ENCODE peak calls at places on chromosomes 16 and 17, in seven cellular contexts. C is HCT116, H is HepG2, S is SK-N-SH, M is GM12878, I is K562, U is H1. Z is an unnamed sample.

GRCh38 chr17:32350662-32351418 is 883 bp downstream of the ZNF207 start:
- DNase-seq in C (no peak), H (peak), S (peak), M (no peak), I (peak), U (no peak), Z (peak)

GRCh38 chr16:67857547-67858233 is 10.2 kb upstream of the CENPT start:
- DNase-seq in C (no peak), H (peak), S (no peak), M (no peak), I (peak), U (no peak), Z (peak)

GRCh38 chr16:78791926-78792325 is 692.5 kb downstream of the WWOX start:
- DNase-seq in C (no peak), H (no peak), S (no peak), M (no peak), I (peak), U (no peak), Z (no peak)

GRCh38 chr16:24921229-24921628 is 75.5 kb downstream of the SLC5A11 start:
- DNase-seq in C (no peak), H (no peak), S (no peak), M (no peak), I (no peak), U (no peak), Z (no peak)

GRCh38 chr17:61474235-61474927 is 22.2 kb downstream of the TBX4 start:
- DNase-seq in C (no peak), H (no peak), S (no peak), M (no peak), I (no peak), U (no peak), Z (no peak)

GRCh38 chr17:50923611-50924010 is 57.5 kb upstream of the TOB1 start:
- DNase-seq in C (no peak), H (no peak), S (peak), M (no peak), I (no peak), U (no peak), Z (no peak)

GRCh38 chr16:9112166-9112843 is 20.9 kb downstream of the HAPSTR1 start:
- DNase-seq in C (no peak), H (peak), S (no peak), M (no peak), I (no peak), U (no peak), Z (no peak)

GRCh38 chr17:49110504-49110903 is 22.1 kb upstream of the B4GALNT2 start:
- DNase-seq in C (no peak), H (no peak), S (no peak), M (no peak), I (no peak), U (no peak), Z (no peak)

GRCh38 chr17:19646788-19647696 is 1.5 kb upstream of the ALDH3A2 start:
- DNase-seq in C (peak), H (peak), S (no peak), M (no peak), I (no peak), U (no peak), Z (no peak)

GRCh38 chr17:31475378-31476162 is 84.1 kb downstream of the RAB11FIP4 start:
- DNase-seq in C (no peak), H (peak), S (no peak), M (no peak), I (no peak), U (no peak), Z (no peak)

GRCh38 chr17:45740553-45741330 is 43.4 kb upstream of the CRHR1 start:
- DNase-seq in C (peak), H (peak), S (peak), M (no peak), I (peak), U (peak), Z (no peak)

GRCh38 chr16:74275031-74275636 is 21.5 kb upstream of the PSMD7 start:
- DNase-seq in C (peak), H (no peak), S (peak), M (no peak), I (peak), U (no peak), Z (no peak)

GRCh38 chr17:39143552-39144093 is 7.8 kb downstream of the PLXDC1 start:
- DNase-seq in C (no peak), H (no peak), S (peak), M (no peak), I (no peak), U (no peak), Z (no peak)

GRCh38 chr16:30122621-30123160 is 329 bp downstream of the MAPK3 start:
- DNase-seq in C (no peak), H (no peak), S (no peak), M (no peak), I (peak), U (no peak), Z (no peak)

GRCh38 chr16:74501484-74502479 is 80.5 kb upstream of the CLEC18B start:
- DNase-seq in C (no peak), H (no peak), S (no peak), M (no peak), I (no peak), U (no peak), Z (no peak)

GRCh38 chr16:75305364-75306101 is 54.1 kb upstream of the BCAR1 start:
- DNase-seq in C (peak), H (peak), S (peak), M (peak), I (peak), U (no peak), Z (peak)

GRCh38 chr17:5840811-5841446 is 229.2 kb upstream of the WSCD1 start:
- DNase-seq in C (no peak), H (no peak), S (no peak), M (no peak), I (no peak), U (no peak), Z (no peak)

GRCh38 chr17:45355087-45355486 is 38.3 kb upstream of the MAP3K14 start:
- DNase-seq in C (no peak), H (no peak), S (no peak), M (no peak), I (no peak), U (no peak), Z (no peak)

GRCh38 chr17:49290690-49291326 is 60.2 kb upstream of the PHOSPHO1 start:
- DNase-seq in C (peak), H (peak), S (peak), M (no peak), I (peak), U (no peak), Z (peak)

GRCh38 chr17:34797724-34798123 is 163.5 kb downstream of the CCT6B start:
- DNase-seq in C (no peak), H (peak), S (no peak), M (no peak), I (peak), U (peak), Z (no peak)

DNA sequence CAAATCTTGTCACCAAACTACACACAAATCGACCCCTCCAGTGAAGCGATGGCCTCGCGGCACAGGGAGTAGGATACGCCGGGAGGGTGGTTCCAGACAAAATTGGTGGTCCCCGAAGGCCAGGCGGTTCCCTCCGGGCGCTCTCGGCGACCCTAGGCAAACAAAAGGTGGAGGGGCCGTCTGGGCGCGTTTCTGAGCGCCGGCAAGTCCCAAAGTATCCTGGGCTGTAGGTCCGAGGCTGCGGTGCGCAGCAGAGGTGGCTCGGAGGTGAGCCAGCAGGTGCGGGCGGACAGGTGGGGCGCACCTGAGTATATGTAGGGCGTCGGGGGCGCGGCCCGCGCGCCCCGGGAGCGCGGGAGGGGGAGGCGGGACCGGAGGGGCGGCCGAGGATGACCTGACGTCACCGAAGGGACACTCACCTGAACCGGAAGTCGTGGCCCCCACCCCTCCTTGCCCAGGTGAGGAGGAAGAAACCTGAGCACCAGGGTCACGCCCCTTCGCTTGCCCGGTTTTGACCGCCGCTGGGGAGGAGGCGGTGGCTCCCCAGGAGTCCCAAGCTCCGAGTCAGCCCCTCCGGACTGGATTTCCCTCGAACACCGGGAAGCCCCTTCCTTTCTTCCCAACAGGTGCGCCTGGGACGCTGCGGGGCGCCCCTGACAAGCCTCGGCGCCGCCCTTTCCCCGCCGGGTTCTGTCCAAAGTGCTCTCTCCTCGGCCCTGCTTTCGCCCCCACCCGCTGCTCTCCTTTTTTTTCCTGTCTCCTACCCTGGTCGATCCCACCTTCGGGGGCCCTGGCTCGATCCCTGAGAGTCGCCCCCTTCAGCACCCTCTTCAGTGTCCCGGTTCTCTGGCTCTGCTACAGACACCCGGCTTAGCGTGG is at the start of gene CLDN7:
- DNase-seq in C (peak), H (no peak), S (peak), M (no peak), I (no peak), U (peak), Z (no peak)
- H3K4me3 ChIP-seq in C (peak), H (no peak), S (peak), M (peak), I (peak), U (peak), Z (peak)

DNA sequence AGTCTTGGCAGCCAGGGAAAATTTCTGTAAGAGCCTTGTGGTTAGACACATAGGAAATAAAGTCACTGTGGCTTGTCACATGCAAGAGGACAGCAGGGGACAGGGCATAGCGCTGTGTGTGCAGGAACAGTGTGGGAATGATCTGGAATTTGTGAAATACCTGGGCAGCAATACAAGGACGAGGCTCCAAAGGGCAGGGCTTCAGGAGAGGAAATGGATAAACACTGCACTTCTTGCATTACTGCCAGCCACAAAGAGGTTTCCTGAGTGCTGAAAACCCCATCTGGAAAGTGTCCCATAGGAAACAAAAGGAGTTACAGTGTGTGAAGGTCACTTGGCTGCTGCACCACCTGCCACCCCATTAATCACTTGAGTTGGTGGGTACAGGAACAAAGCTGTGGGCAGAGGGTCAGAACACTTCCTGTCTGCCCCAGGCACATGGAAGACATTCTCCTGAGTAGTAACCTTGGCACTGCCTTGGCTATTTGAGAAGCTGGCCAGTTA is 12.1 kb upstream of the HP start:
- DNase-seq in C (no peak), H (peak), S (no peak), M (no peak), I (no peak), U (no peak), Z (no peak)
- TF ChIP-seq SIN3A in C (no peak), H (no peak), S (no peak), M (no peak), I (no peak), U (no peak), Z (no peak)

GRCh38 chr16:1918312-1918889 is at the start of gene HS3ST6:
- DNase-seq in C (no peak), H (no peak), S (peak), M (no peak), I (no peak), U (no peak), Z (no peak)
- H3K4me3 ChIP-seq in C (no peak), H (no peak), S (peak), M (no peak), I (no peak), U (peak), Z (peak)

DNA sequence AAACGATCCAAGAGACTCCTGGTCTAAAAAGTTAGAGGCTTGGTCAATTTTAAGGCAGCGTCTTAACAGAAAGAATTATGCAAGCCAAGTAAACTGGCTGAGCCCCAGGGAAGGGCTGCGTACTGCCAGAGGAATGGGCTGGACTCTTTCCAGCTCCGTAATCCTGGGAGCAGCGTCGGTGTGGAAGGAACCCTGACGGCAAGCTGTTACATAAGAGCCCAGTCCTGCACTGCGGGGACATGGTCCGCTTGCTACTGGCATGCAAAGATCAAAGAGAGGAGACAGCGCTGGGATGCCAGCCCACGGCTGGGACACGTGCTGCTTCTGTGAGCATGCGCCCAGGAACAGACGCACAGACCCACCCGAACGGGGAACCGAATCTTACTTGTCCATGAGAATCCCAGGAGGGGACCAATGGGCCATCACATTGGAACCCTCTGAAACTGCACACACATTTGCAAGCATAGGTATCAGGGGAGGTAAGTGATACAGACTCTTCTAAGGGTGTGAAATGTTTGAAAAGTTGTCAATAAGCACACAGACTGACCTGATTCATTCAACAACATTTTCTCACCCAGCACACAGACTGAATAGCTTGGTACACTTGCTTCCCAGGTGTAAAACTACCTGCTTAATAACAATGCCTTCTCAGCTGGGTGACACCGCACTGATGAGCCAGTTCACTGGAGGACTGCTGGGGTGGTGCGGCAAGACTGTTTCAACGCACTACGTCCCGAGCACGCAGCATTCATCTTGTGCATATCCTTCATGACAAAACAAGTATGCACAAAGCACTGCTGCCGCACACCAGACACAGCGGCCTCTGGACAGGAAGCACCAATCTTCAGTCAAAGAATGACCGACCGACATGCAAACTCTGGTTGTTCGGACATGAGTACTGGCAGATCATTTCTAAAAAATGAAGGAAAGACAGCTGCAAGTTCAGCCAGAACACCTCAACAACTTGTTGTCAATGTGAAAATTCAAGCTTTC is 94.9 kb downstream of the ANKRD11 start:
- DNase-seq in C (no peak), H (peak), S (peak), M (no peak), I (no peak), U (no peak), Z (peak)
- TF ChIP-seq SIN3A in C (no peak), H (peak), S (peak), M (no peak), I (no peak), U (no peak), Z (no peak)

GRCh38 chr17:55266958-55267688 is 2.4 kb downstream of the HLF start:
- DNase-seq in C (no peak), H (no peak), S (no peak), M (no peak), I (no peak), U (no peak), Z (no peak)
- H3K4me3 ChIP-seq in C (no peak), H (peak), S (no peak), M (no peak), I (no peak), U (no peak), Z (no peak)

DNA sequence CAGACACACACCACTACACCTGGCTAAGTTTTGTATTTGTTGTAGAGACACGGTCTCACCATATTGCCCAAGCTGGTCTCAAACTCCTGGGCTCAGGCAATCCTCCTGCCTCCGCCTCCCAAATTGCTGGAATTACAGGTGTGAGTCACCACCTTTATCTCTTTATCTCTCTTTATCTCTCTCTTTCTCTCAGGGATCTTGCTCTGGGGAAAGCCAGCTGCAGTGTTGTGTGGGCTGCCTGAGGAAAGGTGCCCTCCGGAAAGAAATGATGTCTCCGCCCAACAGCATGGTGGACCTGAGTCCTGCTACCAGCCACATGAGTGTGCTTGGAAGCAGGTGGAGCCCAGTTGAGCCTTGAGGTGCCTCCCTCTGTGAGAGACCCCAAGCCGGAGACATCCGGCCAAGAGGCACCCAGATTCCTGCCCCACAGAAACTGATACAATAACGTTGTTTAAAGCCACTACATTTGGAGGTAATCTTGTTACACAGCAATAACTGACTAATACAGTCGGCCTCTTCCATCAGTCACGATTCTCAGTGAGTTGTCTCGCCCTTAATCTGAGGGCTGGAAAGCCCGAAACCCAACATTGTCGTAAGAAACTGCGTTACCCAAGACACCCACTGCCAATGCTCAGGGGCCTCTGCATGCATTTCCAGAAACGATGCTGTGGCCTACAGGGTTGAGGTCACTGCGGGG is 68.0 kb upstream of the RPH3AL start:
- DNase-seq in C (no peak), H (no peak), S (no peak), M (no peak), I (no peak), U (no peak), Z (no peak)
- TF ChIP-seq SIN3A in C (no peak), H (no peak), S (no peak), M (no peak), I (no peak), U (no peak), Z (no peak)

GRCh38 chr16:4293181-4293716 is 20.4 kb upstream of the TFAP4 start:
- DNase-seq in C (no peak), H (no peak), S (no peak), M (no peak), I (no peak), U (no peak), Z (no peak)
- H3K4me3 ChIP-seq in C (no peak), H (no peak), S (no peak), M (no peak), I (no peak), U (peak), Z (no peak)